ENCODE peak calls at places on chromosomes 6 and 20, in four cellular contexts. One of them, this sample, is unnamed. For H3K4me1, the result is how much of the 10 kb centered on the place peaks cover.

GRCh38 chr20:37226889-37227288 is 34.7 kb downstream of the GHRH start:
- DNase-seq in H1: no peak
- DNase-seq in GM12878: no peak
- DNase-seq in HepG2: no peak
- DNase-seq in this sample: no peak

GRCh38 chr6:55652429-55652828 is 73.4 kb upstream of the HMGCLL1 start:
- DNase-seq in H1: no peak
- DNase-seq in GM12878: no peak
- DNase-seq in HepG2: no peak
- DNase-seq in this sample: no peak

GRCh38 chr6:36033935-36034334 is 6.3 kb downstream of the MAPK14 start:
- DNase-seq in H1: no peak
- DNase-seq in GM12878: no peak
- DNase-seq in HepG2: no peak
- DNase-seq in this sample: no peak

GRCh38 chr20:38307371-38308046 is 3.6 kb downstream of the BPI start:
- DNase-seq in H1: no peak
- DNase-seq in GM12878: no peak
- DNase-seq in HepG2: no peak
- DNase-seq in this sample: no peak

GRCh38 chr6:1131285-1132079 is 180.4 kb upstream of the FOXQ1 start:
- DNase-seq in H1: no peak
- DNase-seq in GM12878: no peak
- DNase-seq in HepG2: peak
- DNase-seq in this sample: no peak

GRCh38 chr6:165766457-165766856 is 103.4 kb upstream of the PDE10A start:
- DNase-seq in H1: no peak
- DNase-seq in GM12878: no peak
- DNase-seq in HepG2: no peak
- DNase-seq in this sample: no peak

GRCh38 chr20:13656721-13657368 is 18.1 kb upstream of the TASP1 start:
- DNase-seq in H1: no peak
- DNase-seq in GM12878: no peak
- DNase-seq in HepG2: no peak
- DNase-seq in this sample: no peak

GRCh38 chr6:34246563-34247391 is 2.0 kb downstream of the SMIM29 start:
- DNase-seq in H1: peak
- DNase-seq in GM12878: no peak
- DNase-seq in HepG2: peak
- DNase-seq in this sample: no peak

GRCh38 chr20:56299362-56299761 is 50.8 kb downstream of the MC3R start:
- DNase-seq in H1: no peak
- DNase-seq in GM12878: no peak
- DNase-seq in HepG2: no peak
- DNase-seq in this sample: no peak

GRCh38 chr6:136171207-136171606 is 78.9 kb downstream of the MTFR2 start:
- DNase-seq in H1: no peak
- DNase-seq in GM12878: no peak
- DNase-seq in HepG2: no peak
- DNase-seq in this sample: no peak
- TF ChIP-seq SUZ12 in H1: no peak
- TF ChIP-seq SUZ12 in GM12878: no peak
- TF ChIP-seq SUZ12 in HepG2: no peak
- TF ChIP-seq SUZ12 in this sample: no peak

DNA sequence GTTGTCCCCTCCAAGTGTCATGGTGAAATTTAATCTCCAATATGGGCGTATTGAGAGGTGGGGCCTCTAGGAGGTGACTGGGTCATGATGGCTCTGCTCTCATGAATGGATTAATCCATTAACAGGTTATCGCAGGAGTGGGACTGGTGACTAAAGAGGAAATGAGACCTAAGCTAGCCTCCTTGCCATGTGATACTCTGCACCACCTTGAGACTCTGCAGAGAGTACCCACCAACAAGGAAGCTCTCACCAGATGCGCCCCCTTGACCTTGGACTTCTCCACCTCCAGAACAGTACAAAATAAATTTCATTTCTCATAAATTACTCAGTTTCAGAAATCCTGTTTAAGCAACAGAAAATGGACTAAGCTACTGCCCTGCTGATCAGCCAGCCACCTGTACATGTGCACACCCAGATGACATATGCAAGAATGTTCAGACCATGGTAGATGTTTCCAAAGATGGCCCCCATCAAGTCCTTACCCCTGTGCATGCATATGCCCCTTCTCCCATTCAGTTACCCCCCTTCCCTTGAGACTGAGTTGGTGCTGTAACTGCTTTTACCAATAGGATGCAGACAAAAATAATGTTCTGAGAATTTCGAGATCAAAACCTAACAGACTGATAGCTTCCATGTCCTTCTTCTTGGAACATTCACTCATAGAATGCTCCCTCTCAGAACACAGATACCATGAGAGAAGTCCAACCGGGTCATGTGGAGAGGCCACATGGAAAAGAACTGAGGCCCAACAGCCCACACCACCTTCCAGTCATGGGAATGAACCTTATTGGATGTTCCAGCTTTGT is 28.4 kb downstream of the MAP3K5 start:
- DNase-seq in H1: no peak
- DNase-seq in GM12878: peak
- DNase-seq in HepG2: no peak
- DNase-seq in this sample: no peak
- H3K4me1 ChIP-seq in H1: under half
- H3K4me1 ChIP-seq in GM12878: half or more
- H3K4me1 ChIP-seq in HepG2: under half
- H3K4me1 ChIP-seq in this sample: under half

GRCh38 chr6:73081955-73082354 is 143.3 kb downstream of the KHDC1L start:
- DNase-seq in H1: no peak
- DNase-seq in GM12878: no peak
- DNase-seq in HepG2: no peak
- DNase-seq in this sample: no peak

GRCh38 chr6:73078908-73079610 is 146.2 kb downstream of the KHDC1L start:
- DNase-seq in H1: no peak
- DNase-seq in GM12878: no peak
- DNase-seq in HepG2: no peak
- DNase-seq in this sample: no peak

GRCh38 chr6:73079611-73079955 is 145.7 kb downstream of the KHDC1L start:
- DNase-seq in H1: no peak
- DNase-seq in GM12878: no peak
- DNase-seq in HepG2: no peak
- DNase-seq in this sample: no peak

GRCh38 chr6:73078333-73078732 is 147.0 kb downstream of the KHDC1L start:
- DNase-seq in H1: no peak
- DNase-seq in GM12878: no peak
- DNase-seq in HepG2: no peak
- DNase-seq in this sample: no peak

GRCh38 chr6:73079978-73080377 is 145.3 kb downstream of the KHDC1L start:
- DNase-seq in H1: no peak
- DNase-seq in GM12878: peak
- DNase-seq in HepG2: no peak
- DNase-seq in this sample: no peak
- TF ChIP-seq SUZ12 in H1: no peak
- TF ChIP-seq SUZ12 in GM12878: no peak
- TF ChIP-seq SUZ12 in HepG2: no peak
- TF ChIP-seq SUZ12 in this sample: no peak

GRCh38 chr6:53233309-53233708 is 84.7 kb upstream of the GCM1 start:
- DNase-seq in H1: no peak
- DNase-seq in GM12878: no peak
- DNase-seq in HepG2: no peak
- DNase-seq in this sample: no peak

GRCh38 chr6:53236241-53236640 is 87.6 kb upstream of the GCM1 start:
- DNase-seq in H1: no peak
- DNase-seq in GM12878: no peak
- DNase-seq in HepG2: no peak
- DNase-seq in this sample: no peak

GRCh38 chr6:53239526-53239925 is 90.9 kb upstream of the GCM1 start:
- DNase-seq in H1: no peak
- DNase-seq in GM12878: no peak
- DNase-seq in HepG2: no peak
- DNase-seq in this sample: no peak

GRCh38 chr6:53238311-53238710 is 89.7 kb upstream of the GCM1 start:
- DNase-seq in H1: no peak
- DNase-seq in GM12878: no peak
- DNase-seq in HepG2: no peak
- DNase-seq in this sample: no peak

GRCh38 chr6:53235508-53235907 is 86.9 kb upstream of the GCM1 start:
- DNase-seq in H1: no peak
- DNase-seq in GM12878: no peak
- DNase-seq in HepG2: no peak
- DNase-seq in this sample: no peak
- H3K4me1 ChIP-seq in H1: under half
- H3K4me1 ChIP-seq in GM12878: under half
- H3K4me1 ChIP-seq in HepG2: under half
- H3K4me1 ChIP-seq in this sample: under half

GRCh38 chr20:52895662-52896061 is 76.5 kb upstream of the TSHZ2 start:
- DNase-seq in H1: no peak
- DNase-seq in GM12878: no peak
- DNase-seq in HepG2: no peak
- DNase-seq in this sample: no peak
- TF ChIP-seq SUZ12 in H1: no peak
- TF ChIP-seq SUZ12 in GM12878: no peak
- TF ChIP-seq SUZ12 in HepG2: no peak
- TF ChIP-seq SUZ12 in this sample: no peak

GRCh38 chr20:34045930-34046329 is 52.2 kb downstream of the RALY start:
- DNase-seq in H1: no peak
- DNase-seq in GM12878: no peak
- DNase-seq in HepG2: peak
- DNase-seq in this sample: peak

GRCh38 chr20:34043025-34043424 is 49.3 kb downstream of the RALY start:
- DNase-seq in H1: no peak
- DNase-seq in GM12878: no peak
- DNase-seq in HepG2: no peak
- DNase-seq in this sample: no peak

GRCh38 chr20:34040300-34041015 is 46.7 kb downstream of the RALY start:
- DNase-seq in H1: no peak
- DNase-seq in GM12878: no peak
- DNase-seq in HepG2: no peak
- DNase-seq in this sample: no peak

GRCh38 chr20:34045294-34045693 is 51.6 kb downstream of the RALY start:
- DNase-seq in H1: no peak
- DNase-seq in GM12878: no peak
- DNase-seq in HepG2: peak
- DNase-seq in this sample: no peak

GRCh38 chr20:34042286-34042685 is 48.6 kb downstream of the RALY start:
- DNase-seq in H1: no peak
- DNase-seq in GM12878: no peak
- DNase-seq in HepG2: no peak
- DNase-seq in this sample: no peak
- H3K4me1 ChIP-seq in H1: under half
- H3K4me1 ChIP-seq in GM12878: under half
- H3K4me1 ChIP-seq in HepG2: half or more
- H3K4me1 ChIP-seq in this sample: under half

GRCh38 chr20:43916073-43916874 is 1.6 kb downstream of the TOX2 start:
- DNase-seq in H1: no peak
- DNase-seq in GM12878: no peak
- DNase-seq in HepG2: no peak
- DNase-seq in this sample: no peak
- TF ChIP-seq SUZ12 in H1: peak
- TF ChIP-seq SUZ12 in GM12878: no peak
- TF ChIP-seq SUZ12 in HepG2: no peak
- TF ChIP-seq SUZ12 in this sample: no peak

This sample was measured in NT2/D1.